ENCODE peak calls at places on chromosomes 7 and 10, in seven cellular contexts. J is lung, Y is cardiac fibroblast, Q is esophagus squamous epithelium, K is transverse colon, G is HCT116, R is fibroblast of mammary gland. S is an unnamed sample.

GRCh38 chr10:23525406-23525805 is 86.5 kb downstream of the OTUD1 start:
- DNase-seq in K (peak), Q (no peak), Y (peak), J (no peak), G (no peak), R (peak), S (peak)

GRCh38 chr7:2231992-2232765 is 566 bp downstream of the MAD1L1 start:
- DNase-seq in R (no peak), J (no peak), G (no peak), K (no peak), Y (no peak), Q (no peak), S (peak)

GRCh38 chr10:92800122-92800521 is 48.2 kb upstream of the EXOC6 start:
- DNase-seq in R (no peak), K (no peak), J (no peak), Q (no peak), G (no peak), Y (no peak), S (no peak)

GRCh38 chr7:106041140-106041717 is 70.9 kb downstream of the SYPL1 start:
- DNase-seq in J (no peak), G (peak), Q (no peak), Y (peak), K (no peak), R (peak), S (peak)

GRCh38 chr10:103192089-103192450 is 1.0 kb downstream of the NT5C2 start:
- DNase-seq in R (peak), G (no peak), Y (no peak), J (no peak), K (peak), Q (no peak), S (no peak)

GRCh38 chr10:47421057-47421952 is 37.2 kb upstream of the ZNF488 start:
- DNase-seq in K (no peak), G (peak), R (peak), J (no peak), Y (peak), Q (no peak), S (peak)

GRCh38 chr7:1571261-1571650 is 1.4 kb upstream of the PSMG3 start:
- DNase-seq in G (no peak), J (no peak), R (peak), Q (no peak), Y (peak), K (no peak), S (no peak)

GRCh38 chr10:33008499-33009243 is 50.6 kb upstream of the ITGB1 start:
- DNase-seq in K (peak), Y (peak), R (peak), G (peak), J (peak), Q (no peak), S (peak)

GRCh38 chr7:80835251-80835650 is 83.6 kb downstream of the SEMA3C start:
- DNase-seq in R (no peak), J (no peak), G (no peak), Q (no peak), K (no peak), Y (no peak), S (no peak)

GRCh38 chr7:127366680-127367079 is 25.8 kb downstream of the ZNF800 start:
- DNase-seq in G (no peak), K (no peak), Q (no peak), Y (no peak), J (no peak), R (no peak), S (no peak)

GRCh38 chr7:99390941-99391602 is 16.5 kb downstream of the ARPC1B start:
- DNase-seq in K (no peak), J (no peak), R (peak), G (no peak), Q (no peak), Y (no peak), S (no peak)

GRCh38 chr10:42988069-42988468 is 88.8 kb upstream of the RET start:
- DNase-seq in G (no peak), J (no peak), K (no peak), R (no peak), Q (no peak), Y (no peak), S (no peak)

GRCh38 chr7:134186022-134186421 is 58.9 kb downstream of the LRGUK start:
- DNase-seq in R (peak), G (no peak), Y (no peak), K (no peak), J (no peak), Q (no peak), S (no peak)

GRCh38 chr10:101013365-101013825 is 13.8 kb downstream of the LZTS2 start:
- DNase-seq in Y (no peak), G (no peak), K (no peak), R (no peak), J (no peak), Q (no peak), S (no peak)

GRCh38 chr10:127872011-127872741 is 20.6 kb downstream of the CLRN3 start:
- DNase-seq in Q (no peak), K (no peak), J (no peak), G (no peak), R (peak), Y (peak), S (no peak)

GRCh38 chr10:127619550-127619949 is 70.4 kb downstream of the NPS start:
- DNase-seq in J (no peak), R (no peak), Y (no peak), K (no peak), Q (no peak), G (no peak), S (no peak)

GRCh38 chr10:3099291-3100092 is 32.1 kb downstream of the PFKP start:
- DNase-seq in G (no peak), R (peak), Y (peak), Q (no peak), J (no peak), K (no peak), S (no peak)

GRCh38 chr7:909358-910329 is 33.3 kb downstream of the GET4 start:
- DNase-seq in Y (peak), K (peak), R (no peak), G (no peak), Q (no peak), J (peak), S (no peak)

GRCh38 chr10:99297033-99297432 is 32.1 kb upstream of the CNNM1 start:
- DNase-seq in Y (no peak), K (no peak), J (no peak), Q (no peak), G (no peak), R (no peak), S (peak)

GRCh38 chr10:119538632-119539358 is 3.7 kb downstream of the RGS10 start:
- DNase-seq in G (no peak), Q (no peak), Y (no peak), J (no peak), K (no peak), R (peak), S (no peak)

GRCh38 chr10:70060389-70060788 is 7.7 kb downstream of the MACROH2A2 start:
- DNase-seq in J (no peak), K (no peak), Y (no peak), G (no peak), R (no peak), Q (no peak), S (no peak)

GRCh38 chr7:69823151-69823744 is 225.0 kb downstream of the AUTS2 start:
- DNase-seq in K (no peak), Y (no peak), Q (no peak), J (no peak), R (no peak), G (no peak), S (no peak)

GRCh38 chr10:3548096-3548495 is 236.9 kb downstream of the KLF6 start:
- DNase-seq in Q (no peak), Y (peak), G (no peak), K (no peak), J (no peak), R (no peak), S (no peak)

GRCh38 chr10:26479766-26480492 is 41.8 kb downstream of the APBB1IP start:
- DNase-seq in K (no peak), Y (no peak), Q (no peak), G (no peak), J (no peak), R (no peak), S (no peak)

GRCh38 chr7:44108768-44109750 is 4.9 kb downstream of the AEBP1 start:
- DNase-seq in Q (no peak), Y (no peak), G (no peak), K (no peak), R (no peak), J (no peak), S (no peak)

GRCh38 chr7:29146888-29147609 is 712 bp upstream of the CPVL start:
- DNase-seq in G (peak), Q (no peak), K (peak), J (no peak), Y (no peak), R (peak), S (peak)

GRCh38 chr7:2551418-2551817 is 3.9 kb downstream of the BRAT1 start:
- DNase-seq in Q (no peak), J (no peak), Y (no peak), G (no peak), R (no peak), K (no peak), S (no peak)

GRCh38 chr10:10233256-10233655 is 784.4 kb upstream of the CELF2 start:
- DNase-seq in R (peak), J (no peak), Y (peak), K (no peak), G (no peak), Q (no peak), S (no peak)
- TF ChIP-seq CTCF in R (no peak), J (no peak), Y (no peak), K (no peak), G (no peak), Q (no peak), S (no peak)

GRCh38 chr10:77253037-77253436 is 384.6 kb downstream of the KCNMA1 start:
- DNase-seq in J (no peak), K (no peak), G (no peak), Y (no peak), Q (no peak), R (no peak), S (no peak)

GRCh38 chr10:77249901-77250459 is 387.6 kb downstream of the KCNMA1 start:
- DNase-seq in Q (no peak), Y (no peak), J (no peak), G (no peak), K (no peak), R (no peak), S (no peak)

GRCh38 chr10:77252380-77252779 is 385.2 kb downstream of the KCNMA1 start:
- DNase-seq in G (no peak), K (no peak), Q (no peak), J (no peak), R (no peak), Y (no peak), S (no peak)

GRCh38 chr10:77253665-77254064 is 383.9 kb downstream of the KCNMA1 start:
- DNase-seq in G (no peak), J (no peak), K (no peak), Y (no peak), Q (no peak), R (no peak), S (no peak)

DNA sequence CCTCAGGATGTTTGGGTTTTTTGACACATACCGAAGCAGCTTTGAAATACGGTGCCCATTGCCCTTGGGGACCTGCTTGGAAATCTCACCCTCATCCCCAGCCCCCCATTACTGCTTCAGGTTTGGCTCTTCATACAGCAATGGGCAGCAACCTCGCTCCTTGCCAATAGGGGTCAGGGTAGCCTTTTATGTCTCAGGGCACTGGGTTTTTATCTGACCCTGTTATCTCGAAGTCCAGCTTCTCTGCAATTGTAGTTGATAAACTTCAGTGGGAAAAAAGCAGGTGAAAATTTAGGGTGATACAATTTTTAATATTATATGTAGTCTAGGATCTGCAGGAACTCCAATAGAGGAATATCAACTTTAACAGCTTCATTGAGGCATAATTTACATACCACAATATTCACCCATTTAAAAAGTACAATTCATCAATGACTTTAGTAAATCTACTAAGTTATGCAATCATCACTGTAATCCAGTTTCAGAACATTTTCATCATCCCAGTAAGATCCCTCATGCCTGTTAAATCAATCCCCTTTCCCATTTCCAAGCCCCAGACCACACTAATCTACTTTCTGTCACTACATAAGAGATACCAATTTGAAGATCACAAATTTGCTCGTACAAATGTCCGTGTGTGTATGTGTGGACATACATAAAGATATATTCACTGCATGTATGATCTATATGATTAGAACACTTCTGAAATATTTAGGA is 386.2 kb downstream of the KCNMA1 start:
- DNase-seq in J (no peak), Q (no peak), G (peak), R (peak), Y (no peak), K (no peak), S (peak)
- TF ChIP-seq CTCF in J (no peak), Q (no peak), G (peak), R (peak), Y (peak), K (no peak), S (peak)

DNA sequence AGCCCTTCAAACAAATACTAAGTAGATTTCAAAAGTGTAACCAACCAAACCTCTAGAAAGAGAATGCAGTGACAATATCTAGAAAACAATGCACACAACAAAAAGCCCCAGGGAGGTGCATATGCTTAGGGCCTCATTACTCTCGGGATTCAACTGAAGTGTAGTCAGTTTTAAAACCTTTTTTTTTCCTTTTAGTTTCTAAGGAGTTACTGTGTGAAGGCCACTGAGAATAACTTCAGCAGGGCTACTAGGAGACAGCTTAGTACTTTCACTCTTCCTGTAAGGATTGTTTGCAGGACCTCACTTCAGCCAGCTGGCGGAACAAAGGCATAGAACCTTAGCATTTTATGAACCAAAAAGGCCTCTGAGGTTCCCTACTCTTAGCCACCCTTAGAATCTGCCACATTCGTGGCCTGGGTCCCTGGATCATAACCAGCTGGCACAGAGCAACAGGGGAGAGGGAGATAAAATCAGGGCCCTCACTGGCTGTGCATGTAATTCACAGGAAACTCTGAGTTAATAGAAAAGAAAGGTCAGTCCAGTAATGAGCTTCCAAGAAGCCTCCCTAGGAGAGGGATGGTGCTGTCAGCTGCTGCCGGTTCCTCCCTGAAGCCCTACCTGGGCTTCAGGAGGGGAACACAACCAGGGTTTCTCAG is 3.6 kb downstream of the VOPP1 start:
- DNase-seq in J (no peak), R (no peak), G (no peak), Y (peak), Q (no peak), K (no peak), S (no peak)
- TF ChIP-seq CTCF in J (no peak), R (no peak), G (no peak), Y (no peak), Q (no peak), K (no peak), S (no peak)

DNA sequence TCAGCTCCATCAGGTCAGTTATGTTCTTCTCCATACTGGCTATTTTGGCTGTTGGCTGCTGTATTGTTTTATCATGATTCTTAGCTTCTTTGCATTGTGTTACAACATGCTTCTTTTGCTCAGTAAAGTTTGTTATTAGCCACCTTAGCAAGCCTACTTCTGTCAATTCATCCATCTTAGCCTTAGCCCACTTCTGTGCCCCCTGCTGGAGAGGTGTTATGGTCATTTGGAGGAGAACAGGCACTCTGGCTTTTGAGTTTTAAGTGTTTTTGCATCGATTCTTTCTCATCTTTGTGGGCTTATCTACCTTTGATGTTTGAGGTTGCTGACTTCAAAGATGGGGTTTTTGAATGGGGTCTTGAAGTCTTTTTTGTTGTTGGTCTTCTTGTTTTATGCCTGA is 204.6 kb upstream of the FOXP2 start:
- DNase-seq in K (no peak), Q (no peak), J (no peak), R (no peak), Y (no peak), G (no peak), S (no peak)
- TF ChIP-seq CTCF in K (no peak), Q (no peak), J (no peak), R (no peak), Y (no peak), G (peak), S (no peak)

GRCh38 chr10:80502621-80503583 is 34.8 kb upstream of the SH2D4B start:
- DNase-seq in Y (no peak), K (no peak), R (no peak), Q (no peak), J (no peak), G (no peak), S (no peak)
- TF ChIP-seq CTCF in Y (no peak), K (no peak), R (no peak), Q (no peak), J (no peak), G (no peak), S (no peak)

GRCh38 chr7:137469191-137469811 is 125.8 kb upstream of the PTN start:
- DNase-seq in K (no peak), G (no peak), J (no peak), Y (peak), Q (no peak), R (no peak), S (no peak)
- TF ChIP-seq CTCF in K (no peak), G (no peak), J (no peak), Y (no peak), Q (no peak), R (no peak), S (no peak)

GRCh38 chr10:75925999-75926398 is 494.6 kb downstream of the LRMDA start:
- DNase-seq in Q (no peak), K (no peak), G (no peak), J (no peak), Y (no peak), R (no peak), S (no peak)

GRCh38 chr10:75926763-75927162 is 495.3 kb downstream of the LRMDA start:
- DNase-seq in Q (no peak), J (peak), Y (no peak), G (peak), R (no peak), K (peak), S (peak)

GRCh38 chr10:75924309-75924920 is 493.0 kb downstream of the LRMDA start:
- DNase-seq in K (no peak), Y (no peak), R (no peak), G (no peak), J (no peak), Q (no peak), S (no peak)

GRCh38 chr10:75932921-75933320 is 501.5 kb downstream of the LRMDA start:
- DNase-seq in Y (no peak), G (no peak), K (no peak), R (no peak), Q (no peak), J (no peak), S (no peak)

DNA sequence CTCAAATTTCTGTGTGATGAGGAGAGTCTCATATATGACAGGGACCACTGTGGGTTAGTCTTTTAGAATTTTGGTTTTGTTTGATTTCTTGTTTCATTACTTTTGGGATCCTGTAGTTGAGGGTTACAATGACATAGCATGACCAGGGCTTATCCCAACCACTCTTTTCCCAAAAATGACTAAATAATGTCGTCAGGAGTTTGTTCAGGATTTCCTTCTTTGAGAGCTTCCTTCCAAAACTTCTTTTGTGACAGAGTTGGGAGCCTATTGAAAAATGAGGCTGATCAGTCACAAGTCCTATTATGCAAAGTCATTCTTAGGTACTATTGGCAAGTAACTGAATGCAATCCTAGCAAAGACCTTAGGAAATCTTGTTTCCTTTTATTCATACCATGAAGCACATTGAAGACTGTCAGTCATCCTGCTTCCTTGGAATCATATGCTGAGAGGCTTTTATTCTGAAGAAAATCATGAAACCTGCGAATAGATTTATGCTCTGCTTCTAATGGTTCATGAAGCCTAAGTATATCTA is 498.3 kb downstream of the LRMDA start:
- DNase-seq in K (no peak), G (no peak), Q (no peak), J (no peak), Y (no peak), R (no peak), S (no peak)
- TF ChIP-seq CTCF in K (no peak), G (no peak), Q (no peak), J (no peak), Y (no peak), R (no peak), S (no peak)

GRCh38 chr10:125929613-125930012 is 33.2 kb downstream of the FANK1 start:
- DNase-seq in G (no peak), Q (no peak), R (no peak), J (no peak), K (peak), Y (no peak), S (no peak)

GRCh38 chr10:125928928-125929585 is 32.7 kb downstream of the FANK1 start:
- DNase-seq in R (no peak), Y (no peak), K (no peak), J (no peak), G (no peak), Q (no peak), S (no peak)

GRCh38 chr10:125926247-125926646 is 29.9 kb downstream of the FANK1 start:
- DNase-seq in R (no peak), G (no peak), J (no peak), Q (no peak), K (no peak), Y (no peak), S (no peak)

GRCh38 chr10:125925244-125925834 is 29.0 kb downstream of the FANK1 start:
- DNase-seq in R (no peak), Q (no peak), Y (no peak), J (no peak), K (no peak), G (no peak), S (no peak)
- TF ChIP-seq CTCF in R (no peak), Q (no peak), Y (no peak), J (no peak), K (no peak), G (no peak), S (no peak)